ENCODE peak calls at places on chromosomes 13 and 19, in nine cellular contexts. Z is midbrain; K is stimulated activated CD4-positive, alpha-beta T cell treated with anti-CD3 and anti-CD28 coated beads, Interleukin-2, amount 100 ng/mL, for 24 hours; S is T-cell; C is aorta; G is activated CD4-positive, alpha-beta memory T cell treated with anti-CD3 and anti-CD28 coated beads for 36 hours; O is NB4; F is stimulated activated naive CD8-positive, alpha-beta T cell treated with anti-CD3 and anti-CD28 coated beads, Interleukin-15, Interleukin-2, amounts not matched to agents 100 U/mL and 50 U/mL, for 24 hours; P is MV-4-11. I is an unnamed sample.

GRCh38 chr13:111486331-111486730 is 165.9 kb downstream of the TEX29 start:
- DNase-seq in Z (no peak), K (no peak), S (no peak), C (no peak), G (no peak), O (no peak), F (no peak), P (no peak), I (no peak)

GRCh38 chr19:19738564-19738963 is 5.7 kb upstream of the ZNF14 start:
- DNase-seq in Z (no peak), K (no peak), S (no peak), C (no peak), G (no peak), O (no peak), F (no peak), P (no peak), I (no peak)

GRCh38 chr13:61107989-61108388 is 307.7 kb downstream of the PCDH20 start:
- DNase-seq in Z (no peak), K (no peak), S (no peak), C (no peak), G (no peak), O (no peak), F (no peak), P (no peak), I (no peak)

GRCh38 chr19:1253514-1254080 is 5.2 kb downstream of the MIDN start:
- DNase-seq in Z (no peak), K (no peak), S (no peak), C (no peak), G (no peak), O (no peak), F (no peak), P (no peak), I (peak; percentile 87)

GRCh38 chr13:27006519-27007161 is 165.0 kb downstream of the USP12 start:
- DNase-seq in Z (peak; percentile 56), K (no peak), S (no peak), C (no peak), G (no peak), O (peak; percentile 45), F (no peak), P (no peak), I (no peak)

GRCh38 chr19:18475004-18475453 is 37.1 kb upstream of the ISYNA1 start:
- DNase-seq in Z (no peak), K (no peak), S (no peak), C (no peak), G (no peak), O (no peak), F (no peak), P (no peak), I (no peak)

GRCh38 chr19:50050406-50051223 is 24.8 kb downstream of the ZNF473 start:
- DNase-seq in Z (peak; percentile 80), K (peak; percentile 84), S (peak; percentile 75), C (peak; percentile 93), G (peak; percentile 87), O (peak; percentile 51), F (peak; percentile 78), P (peak; percentile 44), I (no peak)

GRCh38 chr19:14090509-14091085 is at the start of gene SAMD1:
- DNase-seq in Z (peak; percentile 85), K (peak; percentile 82), S (peak; percentile 83), C (peak; percentile 95), G (peak; percentile 88), O (peak; percentile 94), F (peak; percentile 84), P (no peak), I (no peak)

GRCh38 chr19:18772620-18773587 is 18.2 kb downstream of the COMP start:
- DNase-seq in Z (no peak), K (no peak), S (no peak), C (no peak), G (no peak), O (no peak), F (no peak), P (no peak), I (no peak)

GRCh38 chr19:5480427-5480836 is 25.2 kb downstream of the ZNRF4 start:
- DNase-seq in Z (no peak), K (peak; percentile 42), S (peak; percentile 3), C (no peak), G (peak; percentile 49), O (peak; percentile 48), F (peak; percentile 51), P (no peak), I (peak; percentile 18)

GRCh38 chr13:31797154-31797775 is 57.9 kb downstream of the RXFP2 start:
- DNase-seq in Z (peak; percentile 50), K (no peak), S (no peak), C (no peak), G (no peak), O (peak; percentile 16), F (no peak), P (peak; percentile 25), I (peak; percentile 47)

GRCh38 chr19:9565900-9566705 is 18.2 kb downstream of the ZNF121 start:
- DNase-seq in Z (no peak), K (no peak), S (no peak), C (no peak), G (no peak), O (peak; percentile 54), F (no peak), P (peak; percentile 42), I (peak; percentile 40)

GRCh38 chr13:102901056-102901455 is 55.2 kb downstream of the ERCC5 start:
- DNase-seq in Z (no peak), K (no peak), S (no peak), C (no peak), G (no peak), O (no peak), F (no peak), P (no peak), I (no peak)

GRCh38 chr13:51370116-51370515 is 30.6 kb downstream of the SERPINE3 start:
- DNase-seq in Z (no peak), K (no peak), S (no peak), C (no peak), G (no peak), O (peak; percentile 57), F (no peak), P (peak; percentile 53), I (no peak)

GRCh38 chr13:47230155-47230554 is 333.3 kb upstream of the HTR2A start:
- DNase-seq in Z (no peak), K (no peak), S (no peak), C (no peak), G (no peak), O (no peak), F (no peak), P (no peak), I (no peak)

GRCh38 chr19:7701654-7702457 is at the start of gene FCER2:
- DNase-seq in Z (no peak), K (no peak), S (no peak), C (no peak), G (no peak), O (peak; percentile 64), F (no peak), P (peak; percentile 91), I (no peak)

GRCh38 chr19:20388826-20389225 is 176.8 kb downstream of the ZNF737 start:
- DNase-seq in Z (peak; percentile 7), K (no peak), S (no peak), C (no peak), G (no peak), O (no peak), F (no peak), P (no peak), I (no peak)

GRCh38 chr13:108947551-108948030 is 318.2 kb downstream of the MYO16 start:
- DNase-seq in Z (no peak), K (no peak), S (no peak), C (peak; percentile 66), G (no peak), O (no peak), F (no peak), P (no peak), I (no peak)

GRCh38 chr19:46288896-46289588 is 7.8 kb upstream of the HIF3A start:
- DNase-seq in Z (no peak), K (no peak), S (no peak), C (no peak), G (no peak), O (peak; percentile 86), F (no peak), P (peak; percentile 88), I (peak; percentile 53)

GRCh38 chr19:11483176-11484111 is 2.6 kb upstream of the ELAVL3 start:
- DNase-seq in Z (no peak), K (no peak), S (no peak), C (peak; percentile 54), G (no peak), O (no peak), F (no peak), P (no peak), I (no peak)